ENCODE peak calls at places on chromosome X, in eight cellular contexts. M is body of pancreas, P is brain microvascular endothelial cell, E is fibroblast of villous mesenchyme, R is K562, X is HepG2, C is hepatocyte, O is AG10803. U is an unnamed sample.

GRCh38 chrX:133495464-133496391 is 80.4 kb upstream of the GPC4 start:
- DNase-seq in M (peak), P (no peak), E (peak), R (no peak), X (no peak), C (peak), O (peak), U (peak)

GRCh38 chrX:16577483-16578029 is 72.4 kb upstream of the S100G start:
- DNase-seq in M (no peak), P (no peak), E (no peak), R (no peak), X (no peak), C (no peak), O (no peak), U (no peak)

GRCh38 chrX:47579537-47579936 is 2.7 kb upstream of the TIMP1 start:
- DNase-seq in M (no peak), P (peak), E (peak), R (peak), X (no peak), C (peak), O (peak), U (peak)

GRCh38 chrX:124555036-124555595 is 208.8 kb downstream of the SH2D1A start:
- DNase-seq in M (no peak), P (peak), E (peak), R (no peak), X (no peak), C (peak), O (peak), U (peak)

GRCh38 chrX:70970482-70970999 is 39.6 kb upstream of the SLC7A3 start:
- DNase-seq in M (no peak), P (no peak), E (peak), R (peak), X (peak), C (no peak), O (peak), U (peak)

GRCh38 chrX:45232139-45232538 is 31.5 kb upstream of the DIPK2B start:
- DNase-seq in M (no peak), P (no peak), E (no peak), R (no peak), X (no peak), C (no peak), O (no peak), U (no peak)

GRCh38 chrX:48864210-48864609 is 28.8 kb upstream of the PCSK1N start:
- DNase-seq in M (no peak), P (peak), E (peak), R (peak), X (peak), C (no peak), O (peak), U (peak)

GRCh38 chrX:132411310-132411977 is 77.4 kb downstream of the MBNL3 start:
- DNase-seq in M (no peak), P (no peak), E (no peak), R (no peak), X (peak), C (no peak), O (no peak), U (no peak)

GRCh38 chrX:51614353-51614752 is 4.4 kb downstream of the CENPVL3 start:
- DNase-seq in M (no peak), P (peak), E (peak), R (peak), X (peak), C (peak), O (peak), U (peak)

GRCh38 chrX:51395807-51396728 is 63.4 kb downstream of the NUDT10 start:
- DNase-seq in M (peak), P (no peak), E (no peak), R (peak), X (no peak), C (no peak), O (no peak), U (no peak)

GRCh38 chrX:13770013-13770412 is 35.5 kb downstream of the OFD1 start:
- DNase-seq in M (no peak), P (no peak), E (no peak), R (no peak), X (no peak), C (no peak), O (no peak), U (no peak)

GRCh38 chrX:68995780-68996551 is 167.1 kb downstream of the EFNB1 start:
- DNase-seq in M (peak), P (peak), E (peak), R (no peak), X (peak), C (peak), O (peak), U (peak)

GRCh38 chrX:103356023-103356798 is at the start of gene TCEAL9:
- DNase-seq in M (peak), P (peak), E (peak), R (peak), X (peak), C (peak), O (peak), U (peak)

GRCh38 chrX:111624169-111624568 is 56.8 kb upstream of the ALG13 start:
- DNase-seq in M (no peak), P (no peak), E (no peak), R (no peak), X (no peak), C (no peak), O (no peak), U (no peak)

GRCh38 chrX:1244164-1245076 is 24.2 kb upstream of the CSF2RA start:
- DNase-seq in M (no peak), P (no peak), E (no peak), R (no peak), X (no peak), C (peak), O (no peak), U (no peak)

GRCh38 chrX:135463937-135464336 is 42.2 kb downstream of the SMIM10L2A start:
- DNase-seq in M (no peak), P (peak), E (peak), R (no peak), X (peak), C (no peak), O (peak), U (peak)

GRCh38 chrX:40496728-40497127 is 84.0 kb upstream of the ATP6AP2 start:
- DNase-seq in M (peak), P (peak), E (no peak), R (no peak), X (peak), C (peak), O (peak), U (peak)
- TF ChIP-seq CTCF in M (no peak), P (peak), E (peak), R (peak), X (no peak), C (peak), O (peak), U (peak)

GRCh38 chrX:27571164-27571563 is 19.0 kb upstream of the DCAF8L2 start:
- DNase-seq in M (no peak), P (no peak), E (no peak), R (no peak), X (no peak), C (no peak), O (no peak), U (no peak)

GRCh38 chrX:27565992-27566391 is 24.2 kb upstream of the DCAF8L2 start:
- DNase-seq in M (peak), P (peak), E (peak), R (no peak), X (peak), C (peak), O (no peak), U (peak)
- H3K4me3 ChIP-seq in M (no peak), P (no peak), E (no peak), R (no peak), X (no peak), C (peak), O (no peak), U (no peak)

GRCh38 chrX:74220277-74220676 is 83.7 kb upstream of the ZCCHC13 start:
- DNase-seq in M (no peak), P (no peak), E (no peak), R (no peak), X (no peak), C (no peak), O (no peak), U (no peak)
- TF ChIP-seq CTCF in M (no peak), P (no peak), E (no peak), R (no peak), X (no peak), C (no peak), O (no peak), U (no peak)

DNA sequence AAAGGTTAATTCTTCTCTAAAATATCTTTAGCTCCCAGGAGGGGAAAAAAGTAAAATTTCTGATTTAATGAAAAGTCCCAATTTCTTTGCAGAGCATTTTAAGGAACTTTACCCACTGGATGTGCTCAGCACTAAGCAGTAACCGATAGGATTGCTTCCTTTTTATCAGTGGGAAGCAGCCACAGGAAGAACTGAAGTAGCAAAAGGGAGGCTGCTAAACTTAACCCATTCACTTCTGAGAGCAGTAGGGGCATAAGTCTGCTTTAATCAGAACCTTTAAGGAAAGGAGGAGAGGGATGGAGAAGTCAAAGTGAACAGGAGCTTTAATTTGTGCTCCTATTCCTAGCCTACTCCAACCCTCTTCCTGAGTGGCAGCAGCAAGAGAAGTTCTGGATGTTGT is at the start of gene F8:
- DNase-seq in M (no peak), P (no peak), E (no peak), R (no peak), X (no peak), C (no peak), O (no peak), U (no peak)
- H3K4me3 ChIP-seq in M (no peak), P (no peak), E (no peak), R (no peak), X (no peak), C (no peak), O (no peak), U (peak)

GRCh38 chrX:121322159-121322558 is 274.7 kb downstream of the GLUD2 start:
- DNase-seq in M (no peak), P (peak), E (no peak), R (peak), X (no peak), C (no peak), O (no peak), U (no peak)
- TF ChIP-seq CTCF in M (no peak), P (peak), E (no peak), R (peak), X (no peak), C (no peak), O (no peak), U (peak)

DNA sequence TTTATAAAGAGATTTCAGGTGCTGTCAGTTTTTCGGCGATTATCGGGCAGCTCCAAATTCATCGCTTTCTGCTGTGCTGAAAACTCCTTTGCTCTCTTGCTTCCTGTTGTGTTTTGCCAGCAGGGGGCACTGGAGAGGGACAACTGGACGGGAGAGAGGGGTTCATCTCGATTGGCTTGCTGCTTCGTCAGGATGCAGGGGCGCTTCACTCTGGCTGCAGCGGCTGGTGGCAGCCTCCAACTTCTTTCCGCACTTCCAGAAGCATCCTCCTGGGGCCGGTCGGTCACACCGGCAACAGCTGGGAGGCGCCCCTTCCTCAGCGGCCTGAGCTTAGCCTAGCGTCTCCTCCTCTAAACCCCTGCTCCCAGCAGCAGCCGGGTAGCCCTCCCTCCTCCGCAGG is 29.5 kb downstream of the MSL3 start:
- DNase-seq in M (peak), P (peak), E (peak), R (peak), X (peak), C (peak), O (peak), U (peak)
- H3K4me3 ChIP-seq in M (no peak), P (peak), E (peak), R (no peak), X (no peak), C (no peak), O (peak), U (peak)

DNA sequence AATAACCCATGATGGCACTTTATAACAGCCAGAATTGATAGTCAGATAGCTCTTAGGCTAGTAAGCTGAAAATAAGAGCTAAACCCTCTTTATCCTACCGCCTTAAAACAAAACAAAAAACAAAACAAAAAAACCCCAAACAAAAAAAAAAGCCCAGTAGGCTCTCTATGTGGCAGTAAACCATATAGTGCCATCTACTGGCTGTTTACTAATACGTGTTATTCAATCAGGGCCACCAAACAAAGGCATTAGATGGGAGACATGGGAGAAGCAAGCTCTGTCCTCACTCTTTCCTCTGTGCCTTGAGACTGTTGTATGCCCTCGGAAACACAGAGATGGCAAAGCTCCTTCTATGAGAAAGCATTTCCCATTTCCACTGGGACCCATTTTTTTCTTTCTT is 148.8 kb upstream of the MID1 start:
- DNase-seq in M (no peak), P (peak), E (peak), R (peak), X (no peak), C (peak), O (peak), U (peak)
- TF ChIP-seq CTCF in M (peak), P (peak), E (peak), R (peak), X (no peak), C (peak), O (peak), U (peak)

GRCh38 chrX:154036513-154036912 is 16.8 kb upstream of the IRAK1 start:
- DNase-seq in M (no peak), P (no peak), E (no peak), R (no peak), X (no peak), C (no peak), O (no peak), U (no peak)
- H3K4me3 ChIP-seq in M (no peak), P (no peak), E (no peak), R (no peak), X (no peak), C (no peak), O (no peak), U (no peak)

GRCh38 chrX:54044126-54044876 is at the start of gene PHF8:
- DNase-seq in M (peak), P (peak), E (peak), R (peak), X (peak), C (peak), O (peak), U (peak)

GRCh38 chrX:54044877-54045328 is 630 bp upstream of the PHF8 start:
- DNase-seq in M (no peak), P (no peak), E (no peak), R (no peak), X (peak), C (no peak), O (no peak), U (no peak)

GRCh38 chrX:54043084-54043483 is 1.2 kb downstream of the PHF8 start:
- DNase-seq in M (no peak), P (no peak), E (no peak), R (no peak), X (no peak), C (no peak), O (no peak), U (no peak)

GRCh38 chrX:54043696-54044125 is 562 bp downstream of the PHF8 start:
- DNase-seq in M (peak), P (no peak), E (peak), R (peak), X (no peak), C (peak), O (peak), U (peak)

GRCh38 chrX:54042609-54043010 is 1.7 kb downstream of the PHF8 start:
- DNase-seq in M (peak), P (peak), E (peak), R (peak), X (peak), C (peak), O (peak), U (peak)
- TF ChIP-seq CTCF in M (no peak), P (peak), E (peak), R (peak), X (peak), C (peak), O (peak), U (peak)

GRCh38 chrX:22004866-22005265 is 27.3 kb upstream of the PHEX start:
- DNase-seq in M (no peak), P (no peak), E (no peak), R (no peak), X (no peak), C (no peak), O (no peak), U (no peak)
- H3K4me3 ChIP-seq in M (no peak), P (no peak), E (no peak), R (no peak), X (no peak), C (no peak), O (no peak), U (no peak)

U was measured in fibroblast of pulmonary artery.